ENCODE peak calls at places on chromosome 13, in seven cellular contexts. Y is colonic mucosa; Q is naive thymus-derived CD8-positive, alpha-beta T cell; C is activated T-helper 1 cell treated with anti-CD3 and anti-CD28 coated beads, Interleukin-2, amount 50 U/mL, for 16 hours; V is RPMI7951; X is activated CD4-positive, alpha-beta T cell treated with anti-CD3 and anti-CD28 coated beads, Interleukin-2, amount 10 ng/mL, durations not matched to agents 7 days and 5 days; H is iris pigment epithelial cell. G is an unnamed sample.

GRCh38 chr13:69565334-69565733 is 542.3 kb upstream of the ATXN8OS start:
- DNase-seq in V (peak), C (no peak), X (no peak), Q (no peak), Y (peak), H (peak), G (no peak)

GRCh38 chr13:45412274-45413049 is 5.7 kb downstream of the SLC25A30 start:
- DNase-seq in V (no peak), Y (no peak), C (no peak), X (no peak), H (peak), Q (no peak), G (no peak)

GRCh38 chr13:103952183-103952582 is 886.0 kb upstream of the SLC10A2 start:
- DNase-seq in Y (no peak), C (no peak), Q (no peak), V (no peak), X (no peak), H (no peak), G (no peak)

GRCh38 chr13:35139591-35139990 is 197.5 kb downstream of the NBEA start:
- DNase-seq in Y (no peak), C (no peak), V (peak), Q (no peak), H (peak), X (no peak), G (no peak)

GRCh38 chr13:47628666-47629065 is 372.4 kb downstream of the SUCLA2 start:
- DNase-seq in X (no peak), V (peak), Q (no peak), H (peak), Y (no peak), C (no peak), G (no peak)

GRCh38 chr13:32897296-32897695 is 118.9 kb upstream of the KL start:
- DNase-seq in C (no peak), X (no peak), H (no peak), Y (no peak), Q (no peak), V (no peak), G (no peak)

GRCh38 chr13:48291730-48292129 is 11.8 kb upstream of the RB1 start:
- DNase-seq in V (peak), Q (no peak), C (no peak), X (no peak), H (no peak), Y (no peak), G (no peak)

GRCh38 chr13:33509642-33510229 is 224.2 kb upstream of the STARD13 start:
- DNase-seq in C (no peak), X (no peak), V (peak), Y (peak), Q (no peak), H (no peak), G (no peak)

GRCh38 chr13:49858183-49858856 is 65.8 kb upstream of the KPNA3 start:
- DNase-seq in V (peak), Q (no peak), C (no peak), Y (no peak), H (peak), X (no peak), G (no peak)

GRCh38 chr13:109381546-109382180 is 404.7 kb downstream of the IRS2 start:
- DNase-seq in C (no peak), X (no peak), H (peak), Q (no peak), Y (no peak), V (peak), G (no peak)

GRCh38 chr13:98025480-98026025 is 72.1 kb downstream of the IPO5 start:
- DNase-seq in C (no peak), X (no peak), V (no peak), Q (no peak), Y (no peak), H (no peak), G (no peak)

GRCh38 chr13:73162912-73163911 is 104.4 kb downstream of the KLF5 start:
- DNase-seq in C (no peak), Q (no peak), V (no peak), H (no peak), Y (no peak), X (no peak), G (no peak)

GRCh38 chr13:109778102-109778542 is 8.3 kb downstream of the IRS2 start:
- DNase-seq in H (peak), Y (peak), V (peak), C (no peak), Q (no peak), X (peak), G (peak)

GRCh38 chr13:34748078-34748477 is 194.0 kb upstream of the NBEA start:
- DNase-seq in V (peak), C (no peak), Y (peak), X (no peak), H (no peak), Q (no peak), G (no peak)

GRCh38 chr13:75693227-75693626 is 57.1 kb downstream of the LMO7 start:
- DNase-seq in C (no peak), H (no peak), Q (no peak), X (no peak), V (no peak), Y (no peak), G (no peak)

GRCh38 chr13:96994030-96994848 is at the start of gene OXGR1:
- DNase-seq in X (no peak), V (no peak), Q (no peak), C (no peak), H (no peak), Y (peak), G (no peak)

GRCh38 chr13:20209937-20210336 is 17.2 kb upstream of the GJB2 start:
- DNase-seq in C (no peak), H (no peak), Y (no peak), X (no peak), Q (no peak), V (no peak), G (no peak)

GRCh38 chr13:99626461-99627082 is 125.3 kb downstream of the TM9SF2 start:
- DNase-seq in Y (no peak), C (no peak), V (peak), H (peak), Q (no peak), X (no peak), G (no peak)

G was measured in central memory CD4-positive, alpha-beta T cell.